ENCODE peak calls at places on chromosome 4, in six cellular contexts. R is sigmoid colon, C is hepatocyte, Y is PC-9, A is lower lobe of right lung, Q is lung. N is an unnamed sample.

GRCh38 chr4:20254517-20255250 is 3.0 kb downstream of the SLIT2 start:
- DNase-seq in R (peak; percentile 71), C (peak; percentile 46), Y (no peak), A (peak; percentile 46), Q (no peak), N (no peak)

GRCh38 chr4:133801858-133802257 is 399.7 kb downstream of the PABPC4L start:
- DNase-seq in R (no peak), C (no peak), Y (no peak), A (no peak), Q (no peak), N (no peak)

GRCh38 chr4:41822326-41822725 is 73.8 kb upstream of the PHOX2B start:
- DNase-seq in R (no peak), C (no peak), Y (no peak), A (no peak), Q (no peak), N (no peak)

GRCh38 chr4:147578057-147578476 is 39.1 kb upstream of the TMEM184C start:
- DNase-seq in R (no peak), C (no peak), Y (peak; percentile 87), A (no peak), Q (no peak), N (no peak)

GRCh38 chr4:151690164-151690856 is 70.5 kb downstream of the GATB start:
- DNase-seq in R (no peak), C (peak; percentile 32), Y (peak; percentile 15), A (no peak), Q (no peak), N (no peak)

GRCh38 chr4:72525938-72526337 is 43.1 kb downstream of the ADAMTS3 start:
- DNase-seq in R (no peak), C (peak; percentile 50), Y (no peak), A (peak; percentile 51), Q (peak; percentile 54), N (no peak)

GRCh38 chr4:59122626-59123025 is 2012.4 kb upstream of the IGFBP7 start:
- DNase-seq in R (no peak), C (no peak), Y (no peak), A (no peak), Q (no peak), N (no peak)

GRCh38 chr4:10926025-10926424 is 241.5 kb upstream of the CLNK start:
- DNase-seq in R (no peak), C (no peak), Y (no peak), A (no peak), Q (no peak), N (no peak)

GRCh38 chr4:112075129-112075753 is 70.0 kb upstream of the FAM241A start:
- DNase-seq in R (no peak), C (peak; percentile 67), Y (peak; percentile 31), A (no peak), Q (peak; percentile 30), N (peak; percentile 38)

GRCh38 chr4:22077571-22077970 is 129.0 kb upstream of the KCNIP4 start:
- DNase-seq in R (no peak), C (no peak), Y (no peak), A (no peak), Q (no peak), N (no peak)

GRCh38 chr4:185035284-185035683 is 17.0 kb downstream of the HELT start:
- DNase-seq in R (no peak), C (no peak), Y (no peak), A (no peak), Q (no peak), N (no peak)

GRCh38 chr4:79831701-79832514 is 241.1 kb downstream of the ANTXR2 start:
- DNase-seq in R (no peak), C (no peak), Y (no peak), A (no peak), Q (no peak), N (no peak)

GRCh38 chr4:141127884-141128283 is 5.4 kb downstream of the RNF150 start:
- DNase-seq in R (no peak), C (no peak), Y (no peak), A (no peak), Q (no peak), N (no peak)
- H3K4me1 ChIP-seq in R (peaks cover 24% of the 10 kb centered on the region), C (no peaks in the 10 kb centered on the region), Y (no peaks in the 10 kb centered on the region), A (peaks cover 13% of the 10 kb centered on the region), Q (peaks cover 15% of the 10 kb centered on the region), N (no peaks in the 10 kb centered on the region)

GRCh38 chr4:155025762-155026457 is 182.5 kb upstream of the NPY2R start:
- DNase-seq in R (no peak), C (peak; percentile 76), Y (no peak), A (peak; percentile 47), Q (peak; percentile 31), N (peak; percentile 66)
- TF ChIP-seq CTCF in R (no peak), C (peak; percentile 61), Y (peak; percentile 21), A (peak; percentile 47), Q (no peak), N (peak; percentile 49)

GRCh38 chr4:40581254-40582140 is 48.2 kb downstream of the RBM47 start:
- DNase-seq in R (no peak), C (no peak), Y (no peak), A (no peak), Q (no peak), N (no peak)

GRCh38 chr4:40577588-40578253 is 51.9 kb downstream of the RBM47 start:
- DNase-seq in R (no peak), C (no peak), Y (no peak), A (no peak), Q (no peak), N (no peak)

GRCh38 chr4:40576651-40577480 is 52.8 kb downstream of the RBM47 start:
- DNase-seq in R (peak; percentile 83), C (peak; percentile 93), Y (peak; percentile 76), A (peak; percentile 94), Q (peak; percentile 94), N (peak; percentile 90)

GRCh38 chr4:40582413-40582812 is 47.3 kb downstream of the RBM47 start:
- DNase-seq in R (no peak), C (no peak), Y (no peak), A (no peak), Q (no peak), N (no peak)

DNA sequence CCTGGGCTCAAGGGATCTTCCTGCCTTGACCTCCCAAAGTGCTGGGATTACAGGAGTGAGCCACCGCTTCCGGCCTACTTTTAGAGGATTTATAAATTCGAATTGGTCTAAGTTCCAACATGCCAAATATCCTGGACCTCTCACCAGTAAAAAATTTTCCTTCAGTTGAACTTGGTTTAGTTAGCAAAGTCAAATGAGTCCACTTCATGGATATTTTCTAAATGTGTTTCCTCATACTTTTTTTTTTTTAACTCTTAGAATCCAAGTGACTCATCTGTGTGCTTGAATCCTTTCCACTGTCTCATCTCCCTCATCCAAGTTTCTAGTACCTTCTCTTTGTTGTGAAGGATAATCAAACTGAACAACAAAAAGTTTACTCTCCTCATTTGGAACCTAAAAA is 49.7 kb downstream of the RBM47 start:
- DNase-seq in R (no peak), C (no peak), Y (no peak), A (no peak), Q (no peak), N (no peak)
- H3K27ac ChIP-seq in R (no peak overlapping the region), C (peak overlapping the region; percentile 16), Y (peak overlapping the region; percentile 61), A (no peak overlapping the region), Q (no peak overlapping the region), N (no peak overlapping the region)

GRCh38 chr4:51851937-51852290 is 9.0 kb downstream of the DCUN1D4 start:
- DNase-seq in R (no peak), C (no peak), Y (no peak), A (no peak), Q (no peak), N (no peak)

GRCh38 chr4:51855270-51855669 is 12.3 kb downstream of the DCUN1D4 start:
- DNase-seq in R (no peak), C (no peak), Y (no peak), A (no peak), Q (no peak), N (no peak)

GRCh38 chr4:51855751-51856150 is 12.8 kb downstream of the DCUN1D4 start:
- DNase-seq in R (no peak), C (no peak), Y (no peak), A (no peak), Q (no peak), N (no peak)

GRCh38 chr4:51851090-51851936 is 8.4 kb downstream of the DCUN1D4 start:
- DNase-seq in R (no peak), C (no peak), Y (no peak), A (no peak), Q (no peak), N (no peak)

GRCh38 chr4:51853027-51853682 is 10.2 kb downstream of the DCUN1D4 start:
- DNase-seq in R (no peak), C (peak; percentile 67), Y (no peak), A (no peak), Q (no peak), N (peak; percentile 47)
- H3K4me1 ChIP-seq in R (peaks cover 30% of the 10 kb centered on the region), C (peaks cover 17% of the 10 kb centered on the region), Y (peaks cover 11% of the 10 kb centered on the region), A (no peaks in the 10 kb centered on the region), Q (peaks cover 11% of the 10 kb centered on the region), N (peaks cover 6% of the 10 kb centered on the region)

GRCh38 chr4:139266583-139267257 is 13.3 kb downstream of the MGARP start:
- DNase-seq in R (peak; percentile 90), C (peak; percentile 79), Y (peak; percentile 37), A (peak; percentile 82), Q (peak; percentile 55), N (peak; percentile 75)
- TF ChIP-seq CTCF in R (no peak), C (no peak), Y (no peak), A (no peak), Q (no peak), N (no peak)